ENCODE peak calls at places on chromosomes 11 and 22, in five cellular contexts. One of them, this sample, is unnamed.

GRCh38 chr22:43177479-43177878 is 9.5 kb downstream of the TTLL12 start:
- DNase-seq in HepG2: no peak
- DNase-seq in SK-N-SH: no peak
- DNase-seq in HCT116: no peak
- DNase-seq in GM12878: no peak
- DNase-seq in this sample: no peak

GRCh38 chr11:57413681-57414080 is 13.2 kb downstream of the SLC43A3 start:
- DNase-seq in GM12878: no peak
- DNase-seq in HepG2: no peak
- DNase-seq in SK-N-SH: no peak
- DNase-seq in HCT116: no peak
- DNase-seq in this sample: no peak

GRCh38 chr11:88231894-88232482 is 56.7 kb upstream of the RAB38 start:
- DNase-seq in HepG2: peak
- DNase-seq in GM12878: no peak
- DNase-seq in HCT116: no peak
- DNase-seq in SK-N-SH: peak
- DNase-seq in this sample: peak

GRCh38 chr11:55726715-55727324 is 46.4 kb upstream of the OR5D13 start:
- DNase-seq in HCT116: no peak
- DNase-seq in HepG2: no peak
- DNase-seq in SK-N-SH: peak
- DNase-seq in GM12878: no peak
- DNase-seq in this sample: peak

GRCh38 chr22:40147388-40148176 is 30.1 kb upstream of the TNRC6B start:
- DNase-seq in HepG2: no peak
- DNase-seq in HCT116: no peak
- DNase-seq in SK-N-SH: no peak
- DNase-seq in GM12878: no peak
- DNase-seq in this sample: no peak

GRCh38 chr22:37193629-37194191 is 5.7 kb upstream of the C1QTNF6 start:
- DNase-seq in SK-N-SH: no peak
- DNase-seq in GM12878: no peak
- DNase-seq in HCT116: no peak
- DNase-seq in HepG2: peak
- DNase-seq in this sample: peak

GRCh38 chr22:24894220-24894975 is 52.1 kb downstream of the LHFPL7 start:
- DNase-seq in SK-N-SH: peak
- DNase-seq in HepG2: peak
- DNase-seq in HCT116: peak
- DNase-seq in GM12878: no peak
- DNase-seq in this sample: peak

GRCh38 chr11:7020183-7020917 is at the start of the genes NLRP14 and ZNF214:
- DNase-seq in GM12878: no peak
- DNase-seq in SK-N-SH: peak
- DNase-seq in HepG2: peak
- DNase-seq in HCT116: peak
- DNase-seq in this sample: peak

GRCh38 chr22:17772249-17772962 is 1.9 kb downstream of the BID start:
- DNase-seq in SK-N-SH: peak
- DNase-seq in HepG2: no peak
- DNase-seq in HCT116: no peak
- DNase-seq in GM12878: no peak
- DNase-seq in this sample: no peak

GRCh38 chr22:44360686-44361381 is 48.1 kb upstream of the SHISAL1 start:
- DNase-seq in GM12878: no peak
- DNase-seq in HCT116: no peak
- DNase-seq in SK-N-SH: no peak
- DNase-seq in HepG2: no peak
- DNase-seq in this sample: no peak

GRCh38 chr11:73478737-73479347 is 102.6 kb downstream of the RELT start:
- DNase-seq in GM12878: no peak
- DNase-seq in HCT116: peak
- DNase-seq in HepG2: peak
- DNase-seq in SK-N-SH: peak
- DNase-seq in this sample: peak

GRCh38 chr11:36702330-36703054 is 104.5 kb upstream of the RAG2 start:
- DNase-seq in SK-N-SH: peak
- DNase-seq in HCT116: peak
- DNase-seq in HepG2: peak
- DNase-seq in GM12878: peak
- DNase-seq in this sample: peak

GRCh38 chr11:39571081-39571480 is 1888.4 kb downstream of the LRRC4C start:
- DNase-seq in SK-N-SH: no peak
- DNase-seq in GM12878: no peak
- DNase-seq in HepG2: no peak
- DNase-seq in HCT116: no peak
- DNase-seq in this sample: no peak

GRCh38 chr11:78344676-78345075 is 72.9 kb downstream of the GAB2 start:
- DNase-seq in HCT116: no peak
- DNase-seq in GM12878: no peak
- DNase-seq in HepG2: no peak
- DNase-seq in SK-N-SH: no peak
- DNase-seq in this sample: no peak

GRCh38 chr11:45348729-45349128 is 62.6 kb upstream of the SYT13 start:
- DNase-seq in HepG2: no peak
- DNase-seq in HCT116: no peak
- DNase-seq in SK-N-SH: no peak
- DNase-seq in GM12878: no peak
- DNase-seq in this sample: no peak

GRCh38 chr11:63620928-63621539 is 6.8 kb upstream of the PLAAT3 start:
- DNase-seq in HepG2: no peak
- DNase-seq in GM12878: no peak
- DNase-seq in HCT116: no peak
- DNase-seq in SK-N-SH: no peak
- DNase-seq in this sample: no peak

GRCh38 chr22:49440931-49441330 is 386.7 kb downstream of the BRD1 start:
- DNase-seq in HCT116: no peak
- DNase-seq in GM12878: no peak
- DNase-seq in SK-N-SH: no peak
- DNase-seq in HepG2: no peak
- DNase-seq in this sample: no peak

GRCh38 chr11:134592391-134592990 is 180.4 kb upstream of the B3GAT1 start:
- DNase-seq in HCT116: peak
- DNase-seq in SK-N-SH: peak
- DNase-seq in GM12878: no peak
- DNase-seq in HepG2: peak
- DNase-seq in this sample: peak

GRCh38 chr11:132888226-132888625 is 644.1 kb downstream of the OPCML start:
- DNase-seq in GM12878: no peak
- DNase-seq in HepG2: no peak
- DNase-seq in HCT116: no peak
- DNase-seq in SK-N-SH: no peak
- DNase-seq in this sample: no peak

GRCh38 chr22:41197808-41198585 is 7.1 kb upstream of the L3MBTL2 start:
- DNase-seq in GM12878: no peak
- DNase-seq in SK-N-SH: peak
- DNase-seq in HepG2: no peak
- DNase-seq in HCT116: no peak
- DNase-seq in this sample: peak

GRCh38 chr11:95776859-95777258 is 12.7 kb downstream of the FAM76B start:
- DNase-seq in SK-N-SH: no peak
- DNase-seq in GM12878: no peak
- DNase-seq in HepG2: no peak
- DNase-seq in HCT116: no peak
- DNase-seq in this sample: no peak
- TF ChIP-seq ZBTB33 in SK-N-SH: no peak
- TF ChIP-seq ZBTB33 in GM12878: no peak
- TF ChIP-seq ZBTB33 in HepG2: no peak
- TF ChIP-seq ZBTB33 in HCT116: no peak
- TF ChIP-seq ZBTB33 in this sample: no peak

GRCh38 chr11:34549271-34549670 is 35.7 kb upstream of the ELF5 start:
- DNase-seq in SK-N-SH: no peak
- DNase-seq in HCT116: no peak
- DNase-seq in HepG2: no peak
- DNase-seq in GM12878: no peak
- DNase-seq in this sample: no peak
- TF ChIP-seq ZBTB33 in SK-N-SH: no peak
- TF ChIP-seq ZBTB33 in HCT116: no peak
- TF ChIP-seq ZBTB33 in HepG2: no peak
- TF ChIP-seq ZBTB33 in GM12878: no peak
- TF ChIP-seq ZBTB33 in this sample: no peak

GRCh38 chr11:47189100-47189834 is 3.0 kb upstream of the PACSIN3 start:
- DNase-seq in GM12878: no peak
- DNase-seq in HCT116: no peak
- DNase-seq in SK-N-SH: no peak
- DNase-seq in HepG2: peak
- DNase-seq in this sample: peak
- TF ChIP-seq ZBTB33 in GM12878: no peak
- TF ChIP-seq ZBTB33 in HCT116: no peak
- TF ChIP-seq ZBTB33 in SK-N-SH: no peak
- TF ChIP-seq ZBTB33 in HepG2: no peak
- TF ChIP-seq ZBTB33 in this sample: no peak

DNA sequence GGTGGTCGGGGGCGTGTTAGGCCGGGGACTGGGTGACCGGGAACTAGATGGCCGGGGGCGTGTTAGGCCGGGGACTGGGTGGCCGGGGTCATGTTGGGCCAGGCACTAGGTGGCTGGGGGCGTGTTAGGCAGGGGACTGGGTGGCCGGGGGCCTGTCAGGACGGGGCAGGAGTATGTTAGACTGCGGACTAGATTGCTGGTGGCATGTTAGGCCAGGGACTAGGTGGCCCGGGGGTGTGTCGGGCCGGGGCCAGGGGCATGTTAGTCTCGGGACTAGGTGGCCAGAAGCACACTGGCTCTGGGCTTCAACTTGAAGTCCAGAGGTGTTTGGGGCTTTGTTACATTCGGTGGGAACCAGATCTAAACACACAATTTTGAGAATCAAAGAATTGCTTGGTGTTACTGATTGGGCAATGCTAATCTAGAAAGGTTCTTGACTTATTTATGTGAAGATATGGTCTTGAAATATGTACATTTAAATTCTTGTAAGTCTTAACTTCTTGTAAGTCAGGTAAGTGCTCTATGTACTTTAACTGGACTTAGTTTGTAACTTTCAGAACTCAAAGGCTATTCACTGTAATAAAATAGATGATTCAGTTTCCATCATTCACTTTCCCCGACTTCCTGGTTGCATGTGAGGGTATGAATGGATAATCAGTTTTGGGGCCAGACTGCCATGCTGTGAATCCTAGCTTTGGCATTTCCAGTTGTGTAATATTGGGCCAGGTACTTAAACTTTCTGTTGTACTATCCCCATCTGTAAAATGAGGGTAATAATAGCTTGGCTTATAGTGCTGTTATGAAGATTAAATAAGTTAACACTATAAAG is 1.1 kb downstream of the EXT2 start:
- DNase-seq in SK-N-SH: no peak
- DNase-seq in HCT116: no peak
- DNase-seq in GM12878: no peak
- DNase-seq in HepG2: no peak
- DNase-seq in this sample: no peak
- TF ChIP-seq ZBTB33 in SK-N-SH: no peak
- TF ChIP-seq ZBTB33 in HCT116: no peak
- TF ChIP-seq ZBTB33 in GM12878: no peak
- TF ChIP-seq ZBTB33 in HepG2: no peak
- TF ChIP-seq ZBTB33 in this sample: no peak

GRCh38 chr11:43947003-43947500 is 4.6 kb downstream of the C11orf96 start:
- DNase-seq in HCT116: peak
- DNase-seq in GM12878: no peak
- DNase-seq in SK-N-SH: no peak
- DNase-seq in HepG2: peak
- DNase-seq in this sample: peak
- TF ChIP-seq ZBTB33 in HCT116: no peak
- TF ChIP-seq ZBTB33 in GM12878: no peak
- TF ChIP-seq ZBTB33 in SK-N-SH: no peak
- TF ChIP-seq ZBTB33 in HepG2: no peak
- TF ChIP-seq ZBTB33 in this sample: no peak

DNA sequence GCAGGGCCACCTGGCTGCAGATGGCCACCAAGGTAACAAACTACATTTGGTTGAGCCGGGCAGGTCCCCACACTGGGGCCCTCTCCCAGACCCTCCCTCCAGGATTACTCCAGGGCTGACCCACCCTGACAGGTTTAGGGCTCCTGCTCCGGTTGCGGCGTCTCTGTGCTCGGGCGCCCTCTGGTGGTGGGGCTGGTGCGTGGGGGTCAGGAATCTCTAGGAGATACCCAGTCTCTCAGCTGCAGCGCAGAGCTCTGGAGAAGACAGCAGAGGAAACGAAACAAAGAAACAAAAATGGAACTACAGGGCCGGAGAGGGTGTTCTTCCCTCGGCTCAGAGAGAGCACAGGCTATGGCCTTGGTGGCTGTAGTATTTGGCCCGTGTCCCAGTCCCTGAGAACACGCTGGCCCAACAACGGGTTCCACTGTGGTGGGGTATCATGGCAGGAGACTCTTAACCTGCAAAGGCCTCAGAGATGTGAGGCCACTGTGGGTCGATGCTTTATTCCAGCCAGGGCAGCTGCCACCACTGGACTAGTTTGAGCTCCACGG is 2.4 kb downstream of the C11orf96 start:
- DNase-seq in HCT116: no peak
- DNase-seq in SK-N-SH: peak
- DNase-seq in HepG2: peak
- DNase-seq in GM12878: no peak
- DNase-seq in this sample: peak
- TF ChIP-seq ZBTB33 in HCT116: no peak
- TF ChIP-seq ZBTB33 in SK-N-SH: no peak
- TF ChIP-seq ZBTB33 in HepG2: no peak
- TF ChIP-seq ZBTB33 in GM12878: no peak
- TF ChIP-seq ZBTB33 in this sample: no peak